ENCODE peak calls at places on chromosome 17, in eight cellular contexts. One of them, this sample, is unnamed.

GRCh38 chr17:17757391-17757791 is 76.1 kb downstream of the RAI1 start:
- DNase-seq in testis: no peak
- DNase-seq in SK-N-SH: no peak
- DNase-seq in A549: no peak
- DNase-seq in tibial artery: no peak
- DNase-seq in upper lobe of right lung: no peak
- DNase-seq in Karpas-422: peak; percentile 75
- DNase-seq in CD8-positive, alpha-beta memory T cell: no peak
- DNase-seq in this sample: no peak

GRCh38 chr17:63925615-63926014 is 6.5 kb downstream of the CD79B start:
- DNase-seq in testis: no peak
- DNase-seq in SK-N-SH: peak; percentile 25
- DNase-seq in A549: no peak
- DNase-seq in tibial artery: no peak
- DNase-seq in upper lobe of right lung: no peak
- DNase-seq in Karpas-422: peak; percentile 92
- DNase-seq in CD8-positive, alpha-beta memory T cell: no peak
- DNase-seq in this sample: no peak

GRCh38 chr17:21295036-21295952 is 10.8 kb downstream of the MAP2K3 start:
- DNase-seq in testis: no peak
- DNase-seq in SK-N-SH: peak; percentile 79
- DNase-seq in A549: no peak
- DNase-seq in tibial artery: no peak
- DNase-seq in upper lobe of right lung: peak; percentile 64
- DNase-seq in Karpas-422: no peak
- DNase-seq in CD8-positive, alpha-beta memory T cell: no peak
- DNase-seq in this sample: no peak

GRCh38 chr17:29070308-29070707 is 27.4 kb downstream of the PIPOX start:
- DNase-seq in testis: no peak
- DNase-seq in SK-N-SH: no peak
- DNase-seq in A549: no peak
- DNase-seq in tibial artery: no peak
- DNase-seq in upper lobe of right lung: no peak
- DNase-seq in Karpas-422: no peak
- DNase-seq in CD8-positive, alpha-beta memory T cell: no peak
- DNase-seq in this sample: no peak

GRCh38 chr17:5788266-5788900 is 204.1 kb upstream of the NLRP1 start:
- DNase-seq in testis: no peak
- DNase-seq in SK-N-SH: no peak
- DNase-seq in A549: no peak
- DNase-seq in tibial artery: peak; percentile 38
- DNase-seq in upper lobe of right lung: no peak
- DNase-seq in Karpas-422: no peak
- DNase-seq in CD8-positive, alpha-beta memory T cell: no peak
- DNase-seq in this sample: no peak

GRCh38 chr17:29918922-29919856 is 10.8 kb downstream of the SSH2 start:
- DNase-seq in testis: no peak
- DNase-seq in SK-N-SH: no peak
- DNase-seq in A549: no peak
- DNase-seq in tibial artery: no peak
- DNase-seq in upper lobe of right lung: no peak
- DNase-seq in Karpas-422: no peak
- DNase-seq in CD8-positive, alpha-beta memory T cell: no peak
- DNase-seq in this sample: no peak

GRCh38 chr17:38557395-38557794 is 48.4 kb downstream of the SRCIN1 start:
- DNase-seq in testis: no peak
- DNase-seq in SK-N-SH: no peak
- DNase-seq in A549: no peak
- DNase-seq in tibial artery: no peak
- DNase-seq in upper lobe of right lung: no peak
- DNase-seq in Karpas-422: no peak
- DNase-seq in CD8-positive, alpha-beta memory T cell: no peak
- DNase-seq in this sample: no peak

GRCh38 chr17:82671071-82671470 is 22.8 kb upstream of the WDR45B start:
- DNase-seq in testis: no peak
- DNase-seq in SK-N-SH: no peak
- DNase-seq in A549: no peak
- DNase-seq in tibial artery: no peak
- DNase-seq in upper lobe of right lung: no peak
- DNase-seq in Karpas-422: no peak
- DNase-seq in CD8-positive, alpha-beta memory T cell: no peak
- DNase-seq in this sample: no peak

GRCh38 chr17:82668631-82669099 is 20.4 kb upstream of the WDR45B start:
- DNase-seq in testis: peak; percentile 74
- DNase-seq in SK-N-SH: peak; percentile 84
- DNase-seq in A549: peak; percentile 84
- DNase-seq in tibial artery: peak; percentile 83
- DNase-seq in upper lobe of right lung: peak; percentile 89
- DNase-seq in Karpas-422: peak; percentile 88
- DNase-seq in CD8-positive, alpha-beta memory T cell: peak; percentile 9
- DNase-seq in this sample: peak; percentile 92

GRCh38 chr17:75091855-75092327 is 4.1 kb downstream of the SLC16A5 start:
- DNase-seq in testis: no peak
- DNase-seq in SK-N-SH: no peak
- DNase-seq in A549: no peak
- DNase-seq in tibial artery: no peak
- DNase-seq in upper lobe of right lung: no peak
- DNase-seq in Karpas-422: no peak
- DNase-seq in CD8-positive, alpha-beta memory T cell: no peak
- DNase-seq in this sample: no peak
- H3K4me1 ChIP-seq in testis: peaks cover 14% of the 10 kb centered on the region
- H3K4me1 ChIP-seq in SK-N-SH: no peaks in the 10 kb centered on the region
- H3K4me1 ChIP-seq in A549: peaks cover 88% of the 10 kb centered on the region
- H3K4me1 ChIP-seq in tibial artery: peaks cover 26% of the 10 kb centered on the region
- H3K4me1 ChIP-seq in upper lobe of right lung: peaks cover 67% of the 10 kb centered on the region
- H3K4me1 ChIP-seq in Karpas-422: no peaks in the 10 kb centered on the region
- H3K4me1 ChIP-seq in CD8-positive, alpha-beta memory T cell: peaks cover 24% of the 10 kb centered on the region
- H3K4me1 ChIP-seq in this sample: peaks cover 30% of the 10 kb centered on the region

GRCh38 chr17:76188213-76189060 is 47.4 kb upstream of the FOXJ1 start:
- DNase-seq in testis: no peak
- DNase-seq in SK-N-SH: no peak
- DNase-seq in A549: no peak
- DNase-seq in tibial artery: no peak
- DNase-seq in upper lobe of right lung: no peak
- DNase-seq in Karpas-422: no peak
- DNase-seq in CD8-positive, alpha-beta memory T cell: no peak
- DNase-seq in this sample: peak; percentile 31
- H3K4me1 ChIP-seq in testis: peaks cover 8% of the 10 kb centered on the region
- H3K4me1 ChIP-seq in SK-N-SH: no peaks in the 10 kb centered on the region
- H3K4me1 ChIP-seq in A549: no peaks in the 10 kb centered on the region
- H3K4me1 ChIP-seq in tibial artery: no peaks in the 10 kb centered on the region
- H3K4me1 ChIP-seq in upper lobe of right lung: no peaks in the 10 kb centered on the region
- H3K4me1 ChIP-seq in Karpas-422: peaks cover 7% of the 10 kb centered on the region
- H3K4me1 ChIP-seq in CD8-positive, alpha-beta memory T cell: peaks cover 75% of the 10 kb centered on the region
- H3K4me1 ChIP-seq in this sample: peaks cover 12% of the 10 kb centered on the region

GRCh38 chr17:4332296-4332970 is 34.0 kb downstream of the UBE2G1 start:
- DNase-seq in testis: no peak
- DNase-seq in SK-N-SH: no peak
- DNase-seq in A549: no peak
- DNase-seq in tibial artery: no peak
- DNase-seq in upper lobe of right lung: no peak
- DNase-seq in Karpas-422: no peak
- DNase-seq in CD8-positive, alpha-beta memory T cell: no peak
- DNase-seq in this sample: peak; percentile 42

GRCh38 chr17:4334332-4334731 is 32.1 kb downstream of the UBE2G1 start:
- DNase-seq in testis: no peak
- DNase-seq in SK-N-SH: no peak
- DNase-seq in A549: no peak
- DNase-seq in tibial artery: no peak
- DNase-seq in upper lobe of right lung: no peak
- DNase-seq in Karpas-422: no peak
- DNase-seq in CD8-positive, alpha-beta memory T cell: no peak
- DNase-seq in this sample: no peak

GRCh38 chr17:4335185-4335584 is 31.3 kb downstream of the UBE2G1 start:
- DNase-seq in testis: no peak
- DNase-seq in SK-N-SH: no peak
- DNase-seq in A549: no peak
- DNase-seq in tibial artery: no peak
- DNase-seq in upper lobe of right lung: no peak
- DNase-seq in Karpas-422: no peak
- DNase-seq in CD8-positive, alpha-beta memory T cell: peak; percentile 10
- DNase-seq in this sample: no peak

GRCh38 chr17:4333041-4333440 is 33.4 kb downstream of the UBE2G1 start:
- DNase-seq in testis: no peak
- DNase-seq in SK-N-SH: no peak
- DNase-seq in A549: no peak
- DNase-seq in tibial artery: no peak
- DNase-seq in upper lobe of right lung: no peak
- DNase-seq in Karpas-422: no peak
- DNase-seq in CD8-positive, alpha-beta memory T cell: no peak
- DNase-seq in this sample: no peak

GRCh38 chr17:4334776-4335175 is 31.7 kb downstream of the UBE2G1 start:
- DNase-seq in testis: no peak
- DNase-seq in SK-N-SH: no peak
- DNase-seq in A549: no peak
- DNase-seq in tibial artery: no peak
- DNase-seq in upper lobe of right lung: no peak
- DNase-seq in Karpas-422: no peak
- DNase-seq in CD8-positive, alpha-beta memory T cell: no peak
- DNase-seq in this sample: no peak
- H3K4me1 ChIP-seq in testis: peaks cover 2% of the 10 kb centered on the region
- H3K4me1 ChIP-seq in SK-N-SH: peaks cover 27% of the 10 kb centered on the region
- H3K4me1 ChIP-seq in A549: peaks cover 63% of the 10 kb centered on the region
- H3K4me1 ChIP-seq in tibial artery: peaks cover 40% of the 10 kb centered on the region
- H3K4me1 ChIP-seq in upper lobe of right lung: peaks cover 12% of the 10 kb centered on the region
- H3K4me1 ChIP-seq in Karpas-422: peaks cover 17% of the 10 kb centered on the region
- H3K4me1 ChIP-seq in CD8-positive, alpha-beta memory T cell: peaks cover 49% of the 10 kb centered on the region
- H3K4me1 ChIP-seq in this sample: peaks cover 50% of the 10 kb centered on the region

GRCh38 chr17:42001729-42002128 is 15.5 kb downstream of the DNAJC7 start:
- DNase-seq in testis: no peak
- DNase-seq in SK-N-SH: no peak
- DNase-seq in A549: no peak
- DNase-seq in tibial artery: no peak
- DNase-seq in upper lobe of right lung: no peak
- DNase-seq in Karpas-422: no peak
- DNase-seq in CD8-positive, alpha-beta memory T cell: no peak
- DNase-seq in this sample: no peak
- H3K4me1 ChIP-seq in testis: no peaks in the 10 kb centered on the region
- H3K4me1 ChIP-seq in SK-N-SH: peaks cover 8% of the 10 kb centered on the region
- H3K4me1 ChIP-seq in A549: peaks cover 46% of the 10 kb centered on the region
- H3K4me1 ChIP-seq in tibial artery: peaks cover 3% of the 10 kb centered on the region
- H3K4me1 ChIP-seq in upper lobe of right lung: peaks cover 12% of the 10 kb centered on the region
- H3K4me1 ChIP-seq in Karpas-422: peaks cover 77% of the 10 kb centered on the region
- H3K4me1 ChIP-seq in CD8-positive, alpha-beta memory T cell: no peaks in the 10 kb centered on the region
- H3K4me1 ChIP-seq in this sample: no peaks in the 10 kb centered on the region

DNA sequence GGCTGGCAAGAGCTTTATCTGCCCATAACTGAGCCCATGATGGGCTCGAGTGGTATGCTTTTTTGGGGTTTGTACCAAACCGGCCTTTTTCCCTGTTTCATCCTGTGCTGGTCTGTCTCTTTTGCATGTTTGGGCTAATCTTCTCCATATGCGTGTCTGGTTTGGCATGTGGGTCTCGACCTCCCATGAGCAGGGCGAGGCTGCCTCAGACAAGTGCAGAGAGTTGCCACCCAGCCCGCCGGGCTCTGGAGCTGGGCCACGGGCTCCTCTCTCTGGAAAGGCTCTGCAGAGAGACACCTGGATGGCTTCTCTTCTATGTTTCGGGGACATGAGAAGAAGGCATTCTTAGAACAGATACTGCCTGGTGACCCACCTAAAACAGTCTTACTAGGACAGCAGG is 67.8 kb upstream of the TBX2 start:
- DNase-seq in testis: no peak
- DNase-seq in SK-N-SH: no peak
- DNase-seq in A549: no peak
- DNase-seq in tibial artery: peak; percentile 44
- DNase-seq in upper lobe of right lung: no peak
- DNase-seq in Karpas-422: no peak
- DNase-seq in CD8-positive, alpha-beta memory T cell: no peak
- DNase-seq in this sample: no peak
- H3K4me1 ChIP-seq in testis: peaks cover 29% of the 10 kb centered on the region
- H3K4me1 ChIP-seq in SK-N-SH: peaks cover 17% of the 10 kb centered on the region
- H3K4me1 ChIP-seq in A549: peaks cover 25% of the 10 kb centered on the region
- H3K4me1 ChIP-seq in tibial artery: peaks cover 46% of the 10 kb centered on the region
- H3K4me1 ChIP-seq in upper lobe of right lung: peaks cover 35% of the 10 kb centered on the region
- H3K4me1 ChIP-seq in Karpas-422: no peaks in the 10 kb centered on the region
- H3K4me1 ChIP-seq in CD8-positive, alpha-beta memory T cell: no peaks in the 10 kb centered on the region
- H3K4me1 ChIP-seq in this sample: no peaks in the 10 kb centered on the region

GRCh38 chr17:50272246-50272645 is 2.0 kb upstream of the TMEM92 start:
- DNase-seq in testis: no peak
- DNase-seq in SK-N-SH: peak; percentile 36
- DNase-seq in A549: no peak
- DNase-seq in tibial artery: peak; percentile 71
- DNase-seq in upper lobe of right lung: peak; percentile 53
- DNase-seq in Karpas-422: no peak
- DNase-seq in CD8-positive, alpha-beta memory T cell: no peak
- DNase-seq in this sample: no peak
- H3K4me1 ChIP-seq in testis: peaks cover 18% of the 10 kb centered on the region
- H3K4me1 ChIP-seq in SK-N-SH: peaks cover 35% of the 10 kb centered on the region
- H3K4me1 ChIP-seq in A549: peaks cover 52% of the 10 kb centered on the region
- H3K4me1 ChIP-seq in tibial artery: peaks cover 38% of the 10 kb centered on the region
- H3K4me1 ChIP-seq in upper lobe of right lung: peaks cover 27% of the 10 kb centered on the region
- H3K4me1 ChIP-seq in Karpas-422: no peaks in the 10 kb centered on the region
- H3K4me1 ChIP-seq in CD8-positive, alpha-beta memory T cell: peaks cover 4% of the 10 kb centered on the region
- H3K4me1 ChIP-seq in this sample: peaks cover 53% of the 10 kb centered on the region

GRCh38 chr17:1495265-1495664 is 2.8 kb upstream of the MYO1C start:
- DNase-seq in testis: no peak
- DNase-seq in SK-N-SH: no peak
- DNase-seq in A549: no peak
- DNase-seq in tibial artery: peak; percentile 88
- DNase-seq in upper lobe of right lung: no peak
- DNase-seq in Karpas-422: no peak
- DNase-seq in CD8-positive, alpha-beta memory T cell: no peak
- DNase-seq in this sample: no peak
- H3K4me1 ChIP-seq in testis: peaks cover 15% of the 10 kb centered on the region
- H3K4me1 ChIP-seq in SK-N-SH: peaks cover 8% of the 10 kb centered on the region
- H3K4me1 ChIP-seq in A549: peaks cover 10% of the 10 kb centered on the region
- H3K4me1 ChIP-seq in tibial artery: peaks cover 67% of the 10 kb centered on the region
- H3K4me1 ChIP-seq in upper lobe of right lung: peaks cover 43% of the 10 kb centered on the region
- H3K4me1 ChIP-seq in Karpas-422: peaks cover 14% of the 10 kb centered on the region
- H3K4me1 ChIP-seq in CD8-positive, alpha-beta memory T cell: peaks cover 20% of the 10 kb centered on the region
- H3K4me1 ChIP-seq in this sample: peaks cover 3% of the 10 kb centered on the region

DNA sequence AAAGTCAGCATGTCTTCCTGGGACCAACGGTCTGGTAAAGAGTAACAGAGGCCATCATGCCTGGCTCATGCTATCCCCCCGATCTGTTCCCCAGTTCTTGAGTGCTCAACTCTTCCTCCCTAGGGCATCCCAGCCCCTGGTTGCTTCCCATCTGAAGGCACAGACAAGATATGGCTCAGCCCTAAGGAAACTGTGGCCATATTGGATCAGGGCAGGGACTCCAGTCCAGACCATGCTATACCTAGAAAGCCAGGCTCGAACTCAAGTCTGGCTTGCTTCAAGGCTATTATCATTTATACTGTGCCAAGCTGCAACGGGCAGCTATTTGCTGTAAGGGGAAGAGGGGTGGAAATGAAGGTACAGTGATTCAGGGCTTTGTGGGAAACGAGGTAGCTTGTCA is 2.8 kb downstream of the UBTF start:
- DNase-seq in testis: no peak
- DNase-seq in SK-N-SH: no peak
- DNase-seq in A549: no peak
- DNase-seq in tibial artery: no peak
- DNase-seq in upper lobe of right lung: no peak
- DNase-seq in Karpas-422: no peak
- DNase-seq in CD8-positive, alpha-beta memory T cell: no peak
- DNase-seq in this sample: no peak
- H3K4me1 ChIP-seq in testis: peaks cover 23% of the 10 kb centered on the region
- H3K4me1 ChIP-seq in SK-N-SH: peaks cover 12% of the 10 kb centered on the region
- H3K4me1 ChIP-seq in A549: peaks cover 11% of the 10 kb centered on the region
- H3K4me1 ChIP-seq in tibial artery: peaks cover 21% of the 10 kb centered on the region
- H3K4me1 ChIP-seq in upper lobe of right lung: peaks cover 20% of the 10 kb centered on the region
- H3K4me1 ChIP-seq in Karpas-422: peaks cover 30% of the 10 kb centered on the region
- H3K4me1 ChIP-seq in CD8-positive, alpha-beta memory T cell: peaks cover 56% of the 10 kb centered on the region
- H3K4me1 ChIP-seq in this sample: peaks cover 6% of the 10 kb centered on the region